ENCODE peak calls at places on chromosome 18, in four cellular contexts. J is K562, H is HepG2, C is HEK293T. G is an unnamed sample.

GRCh38 chr18:5158587-5158986 is 38.5 kb downstream of the AKAIN1 start:
- DNase-seq in J (no peak), H (no peak), C (no peak), G (no peak)

GRCh38 chr18:58177886-58178470 is 134.0 kb downstream of the NEDD4L start:
- DNase-seq in C (no peak), H (peak), J (no peak), G (no peak)

GRCh38 chr18:76691800-76692199 is 130.6 kb upstream of the ZNF236 start:
- DNase-seq in J (no peak), C (no peak), H (no peak), G (no peak)

GRCh38 chr18:8998481-8999217 is 103.8 kb upstream of the NDUFV2 start:
- DNase-seq in J (peak), H (no peak), C (no peak), G (no peak)

GRCh38 chr18:5895886-5896740 is 791 bp upstream of the TMEM200C start:
- DNase-seq in C (peak), H (no peak), J (no peak), G (peak)

GRCh38 chr18:78323453-78324230 is 656.0 kb upstream of the SALL3 start:
- DNase-seq in H (no peak), J (no peak), C (no peak), G (no peak)

GRCh38 chr18:58937204-58937603 is 72.5 kb downstream of the ZNF532 start:
- DNase-seq in J (no peak), C (no peak), H (no peak), G (no peak)

GRCh38 chr18:21345851-21346250 is 103.8 kb downstream of the GREB1L start:
- DNase-seq in J (no peak), C (no peak), H (no peak), G (no peak)

GRCh38 chr18:55048892-55049291 is 89.6 kb upstream of the CCDC68 start:
- DNase-seq in J (no peak), H (no peak), C (no peak), G (no peak)

DNA sequence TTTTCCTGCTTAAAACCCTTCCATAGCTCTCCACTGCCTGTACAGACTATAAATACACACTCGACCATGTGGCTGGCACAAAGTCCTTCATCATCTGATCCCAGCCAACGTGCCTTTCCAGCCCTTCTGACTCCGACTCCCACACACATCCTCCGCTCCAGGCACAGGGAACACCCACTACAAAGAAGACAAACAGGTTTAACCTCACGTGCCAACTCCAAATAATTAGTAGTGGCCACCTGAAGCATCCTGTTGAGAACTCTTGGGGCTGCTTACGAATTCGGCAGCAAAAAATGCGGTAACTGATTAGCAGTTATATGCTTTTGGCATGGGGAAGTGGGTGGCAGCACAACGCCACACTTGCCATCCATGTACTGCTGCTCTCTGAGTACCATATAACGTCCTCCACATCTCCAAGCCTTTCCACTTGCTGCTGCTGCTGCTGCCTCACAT is 12.1 kb downstream of the SPIRE1 start:
- DNase-seq in H (peak), J (no peak), C (no peak), G (no peak)
- TF ChIP-seq ELF4 in H (no peak), J (no peak), C (no peak), G (no peak)

DNA sequence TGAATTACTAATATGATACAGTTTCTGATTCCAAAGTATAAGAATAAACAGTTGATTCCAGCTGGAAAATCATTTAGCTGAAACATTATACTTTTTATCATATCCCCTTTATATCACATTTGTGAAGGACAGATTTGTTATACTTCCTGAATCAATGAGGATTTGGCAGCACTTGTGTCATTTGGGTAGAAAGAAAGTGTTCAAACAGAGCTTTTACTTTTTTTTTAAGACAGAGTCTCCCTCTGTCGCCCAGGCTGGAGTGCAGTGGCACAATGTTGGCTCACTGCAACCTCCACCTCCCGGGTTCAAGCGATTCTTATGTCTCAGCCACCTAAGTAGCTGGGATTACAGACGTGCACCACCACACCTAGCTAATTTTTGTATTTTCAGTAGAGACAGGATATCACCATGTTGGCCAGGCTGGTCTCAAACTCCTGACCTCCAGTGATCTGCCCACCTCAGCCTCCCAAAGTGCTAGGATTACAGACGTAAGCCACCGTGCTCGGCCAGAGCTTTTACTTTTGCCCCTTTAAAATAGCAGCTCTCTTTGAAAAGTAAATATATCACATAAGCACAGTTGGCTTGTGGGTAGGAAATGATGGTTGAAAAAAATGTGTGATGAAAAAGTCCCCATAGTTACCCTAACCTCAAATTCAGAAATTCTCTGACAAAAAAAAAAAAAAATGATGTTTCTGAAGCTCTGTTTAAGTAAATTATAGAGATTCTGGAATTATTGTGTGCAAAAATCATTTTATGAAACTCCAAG is 95.2 kb downstream of the DTNA start:
- DNase-seq in C (no peak), H (no peak), J (no peak), G (no peak)
- TF ChIP-seq ELF4 in C (no peak), H (no peak), J (no peak), G (no peak)

GRCh38 chr18:61676763-61677434 is 215.9 kb downstream of the RNF152 start:
- DNase-seq in H (no peak), J (no peak), C (no peak), G (no peak)

GRCh38 chr18:61683856-61684255 is 209.0 kb downstream of the RNF152 start:
- DNase-seq in J (no peak), H (no peak), C (no peak), G (no peak)

GRCh38 chr18:61681065-61681464 is 211.7 kb downstream of the RNF152 start:
- DNase-seq in H (no peak), J (no peak), C (no peak), G (no peak)

GRCh38 chr18:61677435-61677830 is 215.4 kb downstream of the RNF152 start:
- DNase-seq in J (no peak), C (no peak), H (no peak), G (no peak)

GRCh38 chr18:61679836-61680235 is 213.0 kb downstream of the RNF152 start:
- DNase-seq in C (no peak), J (no peak), H (no peak), G (no peak)
- TF ChIP-seq ELF4 in C (no peak), J (no peak), H (no peak), G (no peak)

GRCh38 chr18:49608892-49609291 is 47.0 kb downstream of the LIPG start:
- DNase-seq in C (no peak), H (no peak), J (no peak), G (no peak)

GRCh38 chr18:49613141-49613641 is 51.3 kb downstream of the LIPG start:
- DNase-seq in C (no peak), H (no peak), J (no peak), G (peak)

GRCh38 chr18:49612515-49613033 is 50.7 kb downstream of the LIPG start:
- DNase-seq in C (no peak), H (no peak), J (no peak), G (peak)

GRCh38 chr18:49609416-49610284 is 47.8 kb downstream of the LIPG start:
- DNase-seq in J (no peak), H (no peak), C (no peak), G (no peak)

DNA sequence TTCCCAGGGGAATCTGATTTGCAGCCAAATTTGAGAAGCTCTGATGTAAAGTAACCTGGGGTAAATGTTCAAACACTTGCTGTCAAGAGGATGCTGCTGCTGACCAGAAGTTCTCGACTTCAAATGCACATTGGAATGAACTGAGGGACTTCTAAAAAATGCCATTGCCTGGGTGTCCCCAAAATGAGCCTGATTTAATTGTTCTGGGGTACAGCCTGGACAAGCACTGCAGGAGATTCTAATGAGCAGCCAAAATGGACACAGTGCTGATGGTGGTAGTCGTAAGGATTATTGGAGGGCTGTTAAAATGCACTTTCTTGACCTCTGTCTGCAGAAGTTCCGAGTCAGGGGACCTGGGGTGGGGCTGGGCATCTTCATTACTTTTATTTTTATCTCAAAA is 49.5 kb downstream of the LIPG start:
- DNase-seq in H (no peak), J (no peak), C (no peak), G (no peak)
- TF ChIP-seq ELF4 in H (no peak), J (no peak), C (no peak), G (no peak)

DNA sequence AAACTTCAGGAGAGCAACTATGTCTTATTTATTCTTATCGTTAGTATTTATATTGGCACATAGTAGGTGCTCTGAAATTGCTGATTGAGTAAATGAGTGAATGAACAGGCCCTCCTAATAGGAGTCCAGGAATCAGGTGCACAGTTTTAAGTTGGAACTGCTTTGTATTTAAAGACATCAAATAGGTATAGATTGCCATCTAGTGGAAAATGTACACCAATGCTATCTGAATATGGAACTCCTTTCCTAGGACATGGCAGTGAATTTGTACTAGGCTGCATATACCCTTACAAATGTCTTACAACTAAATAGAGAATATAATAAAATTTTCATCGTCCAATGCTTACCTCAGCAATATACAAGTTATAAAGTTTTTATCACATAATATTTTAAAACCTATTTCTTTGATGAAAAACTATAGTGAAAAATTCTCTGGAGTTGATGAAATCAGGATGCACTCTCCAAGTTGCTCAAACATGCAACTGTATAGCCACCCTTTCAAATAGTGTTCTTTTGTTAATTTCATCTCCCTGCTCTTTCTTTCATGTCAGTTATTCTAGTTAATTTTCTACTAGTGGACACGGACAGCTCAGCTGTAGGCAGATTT is 318.9 kb upstream of the SYT4 start:
- DNase-seq in C (peak), H (peak), J (no peak), G (no peak)
- TF ChIP-seq ELF4 in C (no peak), H (no peak), J (no peak), G (no peak)

G was measured in WTC11.